ENCODE peak calls at places on chromosomes 12 and 14, in four cellular contexts. A is psoas muscle, V is adrenal gland, C is A549. L is an unnamed sample.

GRCh38 chr12:43151406-43152080 is 400.5 kb downstream of the ADAMTS20 start:
- DNase-seq in A (no peak), V (no peak), C (no peak), L (no peak)

GRCh38 chr12:116804051-116804450 is 65.9 kb downstream of the RNFT2 start:
- DNase-seq in A (no peak), V (no peak), C (no peak), L (no peak)

GRCh38 chr14:89855961-89856360 is 98.6 kb downstream of the EFCAB11 start:
- DNase-seq in A (no peak), V (peak; percentile 59), C (no peak), L (no peak)

GRCh38 chr12:16027012-16027411 is 115.9 kb downstream of the DERA start:
- DNase-seq in A (no peak), V (no peak), C (no peak), L (no peak)

GRCh38 chr14:64801046-64801445 is 78.7 kb downstream of the SPTB start:
- DNase-seq in A (no peak), V (no peak), C (no peak), L (no peak)

GRCh38 chr14:99395904-99396530 is 84.6 kb downstream of the SETD3 start:
- DNase-seq in A (no peak), V (no peak), C (no peak), L (no peak)

GRCh38 chr14:51367600-51367931 is 127.5 kb downstream of the TMX1 start:
- DNase-seq in A (no peak), V (no peak), C (no peak), L (no peak)

GRCh38 chr12:76025601-76026575 is 5.7 kb downstream of the PHLDA1 start:
- DNase-seq in A (no peak), V (no peak), C (peak; percentile 70), L (no peak)

GRCh38 chr12:111581434-111582132 is 17.5 kb downstream of the ATXN2 start:
- DNase-seq in A (no peak), V (no peak), C (no peak), L (no peak)

GRCh38 chr14:72686101-72686500 is 207.8 kb downstream of the DPF3 start:
- DNase-seq in A (no peak), V (no peak), C (no peak), L (no peak)

GRCh38 chr14:99077844-99078236 is 194.2 kb downstream of the BCL11B start:
- DNase-seq in A (no peak), V (no peak), C (no peak), L (no peak)

GRCh38 chr12:106409898-106410297 is 52.4 kb downstream of the POLR3B start:
- DNase-seq in A (no peak), V (no peak), C (no peak), L (no peak)

GRCh38 chr14:92651106-92651792 is 97.2 kb downstream of the LGMN start:
- DNase-seq in A (peak; percentile 35), V (peak; percentile 48), C (no peak), L (peak; percentile 77)

GRCh38 chr12:121085842-121086353 is 46.8 kb upstream of the P2RX7 start:
- DNase-seq in A (no peak), V (no peak), C (no peak), L (no peak)

GRCh38 chr14:105537580-105538474 is 11.4 kb downstream of the TMEM121 start:
- DNase-seq in A (peak; percentile 54), V (peak; percentile 52), C (no peak), L (peak; percentile 68)

GRCh38 chr12:99619389-99620158 is 28.0 kb upstream of the GARIN6 start:
- DNase-seq in A (no peak), V (peak; percentile 39), C (peak; percentile 31), L (no peak)

GRCh38 chr12:70177637-70178036 is 65.6 kb upstream of the CNOT2 start:
- DNase-seq in A (no peak), V (no peak), C (no peak), L (no peak)

GRCh38 chr12:57069522-57069921 is 9.1 kb downstream of the NEMP1 start:
- DNase-seq in A (peak; percentile 36), V (peak; percentile 91), C (peak; percentile 86), L (peak; percentile 80)

GRCh38 chr14:73718742-73719251 is 4.6 kb upstream of the PNMA1 start:
- DNase-seq in A (no peak), V (no peak), C (no peak), L (peak; percentile 79)

GRCh38 chr14:24417832-24418491 is 11.5 kb downstream of the CBLN3 start:
- DNase-seq in A (no peak), V (no peak), C (no peak), L (no peak)

GRCh38 chr12:95513599-95513998 is 37.7 kb downstream of the USP44 start:
- DNase-seq in A (no peak), V (no peak), C (no peak), L (no peak)

GRCh38 chr14:68942281-68943035 is 36.6 kb downstream of the ACTN1 start:
- DNase-seq in A (no peak), V (no peak), C (peak; percentile 50), L (no peak)

GRCh38 chr12:115508990-115509389 is 768.5 kb downstream of the MED13L start:
- DNase-seq in A (no peak), V (no peak), C (no peak), L (no peak)

GRCh38 chr12:79614730-79615129 is 76.0 kb downstream of the PAWR start:
- DNase-seq in A (no peak), V (no peak), C (no peak), L (no peak)

GRCh38 chr12:122959566-122960192 is 6.6 kb downstream of the ABCB9 start:
- DNase-seq in A (no peak), V (no peak), C (no peak), L (no peak)

GRCh38 chr12:44875954-44876553 is at the start of gene NELL2:
- DNase-seq in A (peak; percentile 37), V (peak; percentile 10), C (peak; percentile 32), L (no peak)

GRCh38 chr12:71426648-71427047 is 12.9 kb upstream of the LGR5 start:
- DNase-seq in A (no peak), V (no peak), C (no peak), L (no peak)

GRCh38 chr12:63292476-63293228 is 141.7 kb upstream of the AVPR1A start:
- DNase-seq in A (no peak), V (no peak), C (no peak), L (no peak)

GRCh38 chr14:49893309-49894213 is 679 bp downstream of the ARF6 start:
- DNase-seq in A (peak; percentile 67), V (peak; percentile 68), C (peak; percentile 53), L (peak; percentile 49)

GRCh38 chr14:49940805-49941421 is 48.0 kb downstream of the ARF6 start:
- DNase-seq in A (no peak), V (no peak), C (peak; percentile 29), L (no peak)

GRCh38 chr14:63933701-63934100 is 80.9 kb downstream of the SYNE2 start:
- DNase-seq in A (no peak), V (no peak), C (no peak), L (no peak)

GRCh38 chr12:51548241-51548640 is 42.8 kb upstream of the SCN8A start:
- DNase-seq in A (no peak), V (no peak), C (no peak), L (no peak)

GRCh38 chr14:24315807-24316596 is 4.7 kb downstream of the LTB4R start:
- DNase-seq in A (peak; percentile 60), V (peak; percentile 61), C (no peak), L (no peak)

GRCh38 chr14:26175659-26176058 is 422.2 kb downstream of the NOVA1 start:
- DNase-seq in A (no peak), V (no peak), C (no peak), L (no peak)

GRCh38 chr14:101854366-101854765 is 92.9 kb downstream of the PPP2R5C start:
- DNase-seq in A (no peak), V (no peak), C (no peak), L (no peak)

GRCh38 chr12:97640826-97641225 is 178.2 kb downstream of the RMST start:
- DNase-seq in A (no peak), V (no peak), C (no peak), L (no peak)

GRCh38 chr14:52013984-52014600 is 24.7 kb downstream of the RTRAF start:
- DNase-seq in A (no peak), V (no peak), C (peak; percentile 20), L (no peak)

GRCh38 chr14:96257900-96258299 is 1.9 kb downstream of the BDKRB1 start:
- DNase-seq in A (no peak), V (no peak), C (no peak), L (no peak)

GRCh38 chr14:73467377-73467776 is 9.0 kb upstream of the NUMB start:
- DNase-seq in A (no peak), V (peak; percentile 21), C (no peak), L (no peak)

GRCh38 chr12:10362325-10362724 is 27.5 kb downstream of the KLRK1 start:
- DNase-seq in A (no peak), V (no peak), C (no peak), L (no peak)
- H3K4me3 ChIP-seq in A (no peak overlapping the region), V (no peak overlapping the region), C (no peak overlapping the region), L (no peak overlapping the region)

GRCh38 chr12:32455607-32456063 is 56.3 kb downstream of the FGD4 start:
- DNase-seq in A (no peak), V (peak; percentile 54), C (peak; percentile 81), L (no peak)
- H3K4me3 ChIP-seq in A (peak overlapping the region; percentile 63), V (peak overlapping the region; percentile 53), C (peak overlapping the region; percentile 28), L (peak overlapping the region; percentile 30)

GRCh38 chr12:32390572-32391219 is 8.7 kb upstream of the FGD4 start:
- DNase-seq in A (peak; percentile 20), V (peak; percentile 16), C (peak; percentile 77), L (no peak)
- H3K4me3 ChIP-seq in A (peak overlapping the region; percentile 54), V (peak overlapping the region; percentile 62), C (peak overlapping the region; percentile 46), L (peak overlapping the region; percentile 19)

GRCh38 chr12:68589194-68589593 is 21.5 kb upstream of the RAP1B start:
- DNase-seq in A (no peak), V (no peak), C (no peak), L (no peak)

GRCh38 chr12:68595246-68595645 is 15.5 kb upstream of the RAP1B start:
- DNase-seq in A (no peak), V (no peak), C (no peak), L (no peak)

GRCh38 chr12:68587448-68587873 is 23.2 kb upstream of the RAP1B start:
- DNase-seq in A (no peak), V (no peak), C (no peak), L (no peak)

DNA sequence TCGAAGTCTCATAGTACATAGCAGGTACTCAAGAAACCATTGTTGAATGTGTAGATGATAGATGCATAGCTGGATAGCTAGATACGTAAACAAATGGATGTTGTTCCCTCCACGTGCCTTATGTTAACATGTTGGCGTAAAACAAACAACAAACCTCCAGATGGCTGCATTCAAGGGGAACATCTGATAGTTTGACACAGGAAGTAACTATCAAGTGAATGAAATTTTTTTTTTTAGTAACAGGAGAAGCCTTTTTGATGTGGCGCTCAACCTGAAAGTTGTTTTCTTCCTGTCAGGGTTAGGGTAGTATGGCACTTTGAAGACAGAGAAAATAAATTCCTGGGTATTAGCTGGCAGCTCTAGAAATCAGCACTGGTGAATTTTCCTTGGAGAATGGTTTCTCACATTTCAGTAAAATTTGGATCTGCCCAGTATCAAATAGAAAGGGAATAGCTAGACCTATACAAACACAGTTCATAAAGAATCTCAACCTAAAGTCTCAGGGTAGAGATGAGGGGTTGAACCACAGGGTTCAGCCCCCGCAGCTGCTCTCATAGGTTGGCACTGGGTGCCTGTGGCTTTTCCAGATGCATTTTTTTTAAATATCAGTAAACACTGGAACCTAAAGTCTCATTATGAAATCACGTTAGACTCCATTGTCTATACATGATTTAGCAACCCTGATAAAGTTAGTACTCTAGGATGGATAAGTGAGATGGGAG is 18.8 kb upstream of the RAP1B start:
- DNase-seq in A (no peak), V (no peak), C (no peak), L (no peak)
- H3K4me3 ChIP-seq in A (no peak overlapping the region), V (no peak overlapping the region), C (no peak overlapping the region), L (no peak overlapping the region)

GRCh38 chr12:114409796-114410520 is 4.0 kb upstream of the TBX5 start:
- DNase-seq in A (no peak), V (no peak), C (no peak), L (no peak)
- H3K4me3 ChIP-seq in A (peak overlapping the region; percentile 56), V (peak overlapping the region; percentile 41), C (no peak overlapping the region), L (peak overlapping the region; percentile 48)

GRCh38 chr12:109940339-109940923 is 40.4 kb downstream of the TCHP start:
- DNase-seq in A (no peak), V (no peak), C (no peak), L (no peak)
- H3K4me3 ChIP-seq in A (no peak overlapping the region), V (no peak overlapping the region), C (no peak overlapping the region), L (no peak overlapping the region)